ENCODE peak calls at places on chromosomes 5 and 9, in ten cellular contexts. I, M, D, Y, L, C, A, T, N and S are unnamed samples.

GRCh38 chr5:8864053-8864452 is 681.8 kb downstream of the SEMA5A start:
- DNase-seq in Y (no peak), D (no peak), I (peak; percentile 58), L (no peak), T (no peak), C (no peak), M (peak; percentile 58), A (no peak), N (peak; percentile 51), S (peak; percentile 42)

GRCh38 chr5:106827061-106827460 is 843.7 kb downstream of the EFNA5 start:
- DNase-seq in T (peak; percentile 4), C (no peak), D (no peak), N (no peak), I (no peak), Y (peak; percentile 36), L (no peak), A (no peak), M (peak; percentile 28), S (peak; percentile 69)

GRCh38 chr9:88706193-88707112 is 171.5 kb downstream of the NXNL2 start:
- DNase-seq in C (peak; percentile 20), D (no peak), Y (no peak), L (no peak), A (no peak), M (no peak), N (no peak), I (no peak), T (peak; percentile 21), S (peak; percentile 13)

GRCh38 chr5:149466457-149466972 is 84.7 kb downstream of the CSNK1A1 start:
- DNase-seq in A (no peak), Y (peak; percentile 84), C (no peak), L (no peak), D (no peak), I (peak; percentile 36), M (peak; percentile 63), N (peak; percentile 67), T (peak; percentile 55), S (peak; percentile 59)

GRCh38 chr5:151520294-151520693 is 70.8 kb downstream of the FAT2 start:
- DNase-seq in T (no peak), C (no peak), D (no peak), A (no peak), Y (no peak), N (peak; percentile 3), I (no peak), M (peak; percentile 5), L (no peak), S (no peak)

GRCh38 chr9:137734181-137734580 is 115.4 kb downstream of the EHMT1 start:
- DNase-seq in A (no peak), L (no peak), I (no peak), D (no peak), C (no peak), Y (no peak), M (no peak), T (no peak), N (no peak), S (no peak)

GRCh38 chr5:32814620-32815019 is 103.5 kb downstream of the NPR3 start:
- DNase-seq in C (no peak), A (no peak), M (peak; percentile 72), T (peak; percentile 70), L (no peak), I (peak; percentile 66), D (no peak), N (no peak), Y (peak; percentile 75), S (peak; percentile 23)

GRCh38 chr5:68049053-68049713 is 166.4 kb upstream of the PIK3R1 start:
- DNase-seq in D (no peak), A (no peak), T (no peak), M (no peak), N (no peak), L (no peak), C (no peak), I (no peak), Y (no peak), S (no peak)

GRCh38 chr9:116403171-116403570 is 249.6 kb downstream of the PAPPA start:
- DNase-seq in T (no peak), N (no peak), M (no peak), L (no peak), I (no peak), Y (no peak), D (no peak), A (no peak), C (no peak), S (peak; percentile 65)

GRCh38 chr5:1912951-1913565 is 30.3 kb upstream of the IRX4 start:
- DNase-seq in T (no peak), Y (no peak), L (no peak), N (no peak), A (no peak), M (no peak), D (no peak), C (no peak), I (no peak), S (no peak)

GRCh38 chr9:73853547-73853946 is 643.6 kb upstream of the RORB start:
- DNase-seq in I (no peak), N (no peak), L (no peak), C (no peak), A (no peak), Y (no peak), T (no peak), M (no peak), D (no peak), S (no peak)

GRCh38 chr9:115046786-115047185 is 71.2 kb downstream of the TNC start:
- DNase-seq in M (peak; percentile 13), A (no peak), N (no peak), L (no peak), I (no peak), T (no peak), D (no peak), C (no peak), Y (no peak), S (no peak)

GRCh38 chr9:100601216-100601615 is 23.3 kb downstream of the CAVIN4 start:
- DNase-seq in L (peak; percentile 16), C (no peak), N (peak; percentile 69), M (peak; percentile 83), T (peak; percentile 78), Y (no peak), I (peak; percentile 71), D (no peak), A (no peak), S (peak; percentile 50)

GRCh38 chr9:76887003-76887821 is 18.7 kb downstream of the PRUNE2 start:
- DNase-seq in T (no peak), N (peak; percentile 25), L (no peak), D (no peak), A (no peak), Y (no peak), I (no peak), C (peak; percentile 24), M (no peak), S (no peak)

GRCh38 chr9:20219437-20219836 is 402.9 kb downstream of the MLLT3 start:
- DNase-seq in N (peak; percentile 77), D (no peak), T (no peak), M (no peak), L (no peak), Y (no peak), A (no peak), C (no peak), I (no peak), S (no peak)

GRCh38 chr5:68499952-68500351 is 284.4 kb downstream of the PIK3R1 start:
- DNase-seq in M (no peak), A (no peak), I (no peak), T (no peak), Y (no peak), L (no peak), N (no peak), C (no peak), D (no peak), S (peak; percentile 5)

GRCh38 chr9:127210851-127211730 is 53.5 kb upstream of the GARNL3 start:
- DNase-seq in M (no peak), D (no peak), A (no peak), T (no peak), N (no peak), Y (no peak), I (no peak), L (no peak), C (no peak), S (no peak)

GRCh38 chr5:123795688-123796087 is 283.7 kb downstream of the CSNK1G3 start:
- DNase-seq in D (no peak), T (no peak), N (no peak), C (no peak), L (no peak), I (no peak), Y (no peak), M (peak; percentile 82), A (no peak), S (no peak)

GRCh38 chr5:141680751-141681201 is 1.3 kb downstream of the ARAP3 start:
- DNase-seq in A (no peak), L (no peak), Y (no peak), I (peak; percentile 79), M (peak; percentile 33), D (peak; percentile 79), N (no peak), C (no peak), T (peak; percentile 61), S (no peak)

GRCh38 chr5:128674837-128675446 is 136.9 kb upstream of the FBN2 start:
- DNase-seq in A (no peak), D (no peak), T (peak; percentile 56), C (no peak), Y (no peak), L (peak; percentile 15), I (peak; percentile 84), N (peak; percentile 81), M (peak; percentile 79), S (peak; percentile 47)

GRCh38 chr9:107484117-107484723 is 5.3 kb downstream of the KLF4 start:
- DNase-seq in D (peak; percentile 41), L (no peak), C (no peak), A (no peak), M (peak; percentile 91), T (peak; percentile 82), N (peak; percentile 87), Y (peak; percentile 53), I (peak; percentile 81), S (peak; percentile 80)

GRCh38 chr5:173923236-173924104 is 35.3 kb downstream of the CPEB4 start:
- DNase-seq in D (no peak), T (peak; percentile 48), L (no peak), N (no peak), A (no peak), M (peak; percentile 85), Y (no peak), C (no peak), I (no peak), S (peak; percentile 58)

GRCh38 chr9:22005083-22005699 is 3.9 kb downstream of the CDKN2B start:
- DNase-seq in L (no peak), T (peak; percentile 58), C (no peak), D (no peak), M (peak; percentile 69), N (no peak), A (no peak), Y (no peak), I (no peak), S (peak; percentile 70)

GRCh38 chr9:113899205-113899604 is 23.1 kb downstream of the ZNF618 start:
- DNase-seq in L (no peak), Y (no peak), I (no peak), M (no peak), T (no peak), D (no peak), C (no peak), A (no peak), N (no peak), S (no peak)

GRCh38 chr5:147446528-147446927 is 63.3 kb downstream of the DPYSL3 start:
- DNase-seq in L (no peak), D (no peak), M (no peak), Y (no peak), N (no peak), C (no peak), A (no peak), T (no peak), I (no peak), S (no peak)

GRCh38 chr5:115262066-115262404 is 642 bp downstream of the PGGT1B start:
- DNase-seq in D (no peak), I (peak; percentile 35), A (no peak), N (peak; percentile 69), M (peak; percentile 44), Y (no peak), L (no peak), T (no peak), C (no peak), S (peak; percentile 29)

GRCh38 chr5:8436919-8437318 is 568.0 kb downstream of the MTRR start:
- DNase-seq in D (peak; percentile 46), M (no peak), T (peak; percentile 3), A (no peak), L (no peak), Y (no peak), C (peak; percentile 7), I (no peak), N (no peak), S (no peak)

GRCh38 chr9:131049829-131050715 is 41.1 kb downstream of the LAMC3 start:
- DNase-seq in Y (no peak), M (no peak), A (no peak), L (no peak), T (no peak), D (no peak), I (no peak), C (no peak), N (no peak), S (no peak)